ENCODE peak calls at places on chromosomes 2 and 18, in eight cellular contexts. L, D, Z, M, W, R, T and U are unnamed samples.

GRCh38 chr2:211401328-211401727 is 844.9 kb downstream of the CPS1 start:
- DNase-seq in Z (no peak), M (no peak), R (no peak), T (no peak), D (no peak), W (no peak), L (no peak), U (no peak)

GRCh38 chr2:2686228-2686627 is 355.2 kb upstream of the MYT1L start:
- DNase-seq in L (no peak), T (no peak), R (no peak), W (no peak), Z (no peak), D (no peak), M (no peak), U (no peak)

GRCh38 chr2:69177063-69177771 is 164.2 kb downstream of the ANTXR1 start:
- DNase-seq in L (peak), T (no peak), Z (peak), D (no peak), R (no peak), M (no peak), W (no peak), U (no peak)

GRCh38 chr2:151805961-151806360 is 22.3 kb downstream of the ARL5A start:
- DNase-seq in D (no peak), W (no peak), T (no peak), M (no peak), L (no peak), Z (no peak), R (no peak), U (no peak)

GRCh38 chr2:172639823-172640222 is 83.9 kb downstream of the PDK1 start:
- DNase-seq in L (peak), Z (peak), M (no peak), D (peak), T (no peak), R (no peak), W (no peak), U (peak)

GRCh38 chr2:21005700-21006422 is 38.0 kb downstream of the APOB start:
- DNase-seq in R (no peak), M (no peak), W (no peak), T (no peak), Z (no peak), D (no peak), L (no peak), U (no peak)

GRCh38 chr18:69635482-69635881 is 234.8 kb downstream of the DOK6 start:
- DNase-seq in L (no peak), M (no peak), D (no peak), R (no peak), Z (no peak), W (no peak), T (no peak), U (no peak)

GRCh38 chr2:12701786-12702660 is 14.7 kb upstream of the TRIB2 start:
- DNase-seq in Z (peak), D (no peak), L (no peak), R (no peak), M (no peak), T (no peak), W (no peak), U (no peak)

GRCh38 chr2:156125018-156125417 is 207.5 kb downstream of the NR4A2 start:
- DNase-seq in T (no peak), M (no peak), L (no peak), W (no peak), Z (no peak), D (no peak), R (no peak), U (no peak)

GRCh38 chr2:226199555-226199954 is 600.1 kb downstream of the IRS1 start:
- DNase-seq in Z (no peak), M (no peak), T (no peak), R (no peak), W (no peak), L (no peak), D (no peak), U (no peak)

GRCh38 chr2:111209045-111209514 is 88.4 kb downstream of the BCL2L11 start:
- DNase-seq in M (no peak), T (no peak), Z (no peak), W (no peak), R (no peak), L (peak), D (no peak), U (no peak)

GRCh38 chr2:138071720-138072719 is 107.7 kb downstream of the HNMT start:
- DNase-seq in R (no peak), W (no peak), T (no peak), M (no peak), D (peak), Z (no peak), L (no peak), U (peak)

GRCh38 chr2:14417586-14417985 is 214.9 kb upstream of the LRATD1 start:
- DNase-seq in M (no peak), Z (no peak), L (no peak), D (no peak), R (no peak), T (no peak), W (no peak), U (no peak)

GRCh38 chr2:174063492-174064092 is 98.4 kb upstream of the SP3 start:
- DNase-seq in M (no peak), T (no peak), D (no peak), W (no peak), Z (no peak), L (no peak), R (no peak), U (no peak)

GRCh38 chr2:45184606-45185005 is 175.4 kb upstream of the SIX2 start:
- DNase-seq in M (no peak), W (no peak), L (no peak), T (no peak), R (no peak), Z (peak), D (no peak), U (no peak)

GRCh38 chr2:23557455-23557854 is 172.5 kb downstream of the KLHL29 start:
- DNase-seq in T (no peak), M (no peak), Z (no peak), W (no peak), R (no peak), D (no peak), L (no peak), U (no peak)

GRCh38 chr2:38381381-38382143 is 4.5 kb upstream of the ATL2 start:
- DNase-seq in L (no peak), R (no peak), D (no peak), T (no peak), M (no peak), W (no peak), Z (no peak), U (no peak)

GRCh38 chr2:42999391-42999811 is 207.0 kb upstream of the HAAO start:
- DNase-seq in R (no peak), Z (no peak), W (no peak), T (no peak), D (peak), L (no peak), M (no peak), U (no peak)

GRCh38 chr18:2653467-2653866 is 2.1 kb upstream of the SMCHD1 start:
- DNase-seq in M (no peak), R (no peak), L (no peak), W (no peak), T (no peak), Z (no peak), D (no peak), U (no peak)

GRCh38 chr2:23596316-23596885 is 211.4 kb downstream of the KLHL29 start:
- DNase-seq in T (no peak), D (peak), M (no peak), L (no peak), Z (peak), W (no peak), R (no peak), U (peak)

GRCh38 chr2:126828471-126828870 is 70.2 kb upstream of the TEX51 start:
- DNase-seq in M (no peak), W (no peak), R (no peak), L (no peak), D (no peak), T (no peak), Z (no peak), U (no peak)

GRCh38 chr2:1681323-1682310 is 62.7 kb downstream of the PXDN start:
- DNase-seq in R (no peak), T (no peak), D (no peak), L (no peak), W (no peak), M (no peak), Z (no peak), U (no peak)

GRCh38 chr2:61549546-61549945 is 11.4 kb upstream of the XPO1 start:
- DNase-seq in M (no peak), Z (no peak), L (no peak), D (no peak), T (no peak), R (no peak), W (no peak), U (no peak)

GRCh38 chr18:49768051-49768391 is 45.3 kb downstream of the ACAA2 start:
- DNase-seq in D (peak), W (peak), Z (peak), L (peak), T (no peak), M (no peak), R (no peak), U (no peak)

GRCh38 chr2:207403950-207404349 is 125.8 kb upstream of the CREB1 start:
- DNase-seq in D (peak), L (no peak), Z (no peak), T (no peak), W (no peak), R (no peak), M (no peak), U (peak)

GRCh38 chr2:133712369-133712768 is 144.1 kb upstream of the NCKAP5 start:
- DNase-seq in M (no peak), L (no peak), R (no peak), W (no peak), Z (no peak), T (no peak), D (no peak), U (no peak)

GRCh38 chr2:37472959-37473358 is 128.5 kb downstream of the QPCT start:
- DNase-seq in R (no peak), L (no peak), T (no peak), M (no peak), W (peak), D (peak), Z (peak), U (peak)

GRCh38 chr2:16546128-16546754 is 119.4 kb downstream of the CYRIA start:
- DNase-seq in W (peak), R (no peak), M (peak), L (no peak), Z (no peak), D (no peak), T (no peak), U (no peak)

GRCh38 chr2:237872178-237872887 is 12.9 kb downstream of the RAMP1 start:
- DNase-seq in R (no peak), Z (no peak), D (no peak), L (no peak), W (no peak), M (no peak), T (no peak), U (no peak)

GRCh38 chr2:237563816-237564215 is 2.6 kb upstream of the PRLH start:
- DNase-seq in T (no peak), R (no peak), M (no peak), D (no peak), L (no peak), W (peak), Z (peak), U (no peak)

GRCh38 chr2:106789185-106789584 is 96.8 kb downstream of the ST6GAL2 start:
- DNase-seq in Z (no peak), D (no peak), W (no peak), T (no peak), R (no peak), L (no peak), M (no peak), U (no peak)

GRCh38 chr2:168935810-168936581 is 34.9 kb downstream of the G6PC2 start:
- DNase-seq in T (no peak), Z (peak), L (peak), W (no peak), R (no peak), M (no peak), D (no peak), U (no peak)

GRCh38 chr2:230797515-230798495 is 66.9 kb upstream of the ITM2C start:
- DNase-seq in M (no peak), W (no peak), T (no peak), D (no peak), Z (no peak), L (no peak), R (no peak), U (no peak)

GRCh38 chr2:178419123-178419522 is 31.9 kb downstream of the PRKRA start:
- DNase-seq in M (no peak), D (peak), R (no peak), W (no peak), L (no peak), T (no peak), Z (no peak), U (peak)

GRCh38 chr2:193584001-193584400 is 1389.3 kb upstream of the TMEFF2 start:
- DNase-seq in R (no peak), D (no peak), M (no peak), W (peak), L (no peak), T (no peak), Z (no peak), U (no peak)

GRCh38 chr2:110979834-110980612 is 140.7 kb upstream of the BCL2L11 start:
- DNase-seq in T (no peak), Z (no peak), W (no peak), R (no peak), M (no peak), D (peak), L (no peak), U (no peak)

GRCh38 chr2:11118761-11119160 is 36.5 kb upstream of the SLC66A3 start:
- DNase-seq in D (no peak), M (no peak), R (no peak), T (no peak), L (no peak), W (no peak), Z (peak), U (no peak)

GRCh38 chr2:1564506-1564905 is 151.2 kb downstream of the TPO start:
- DNase-seq in L (no peak), M (no peak), R (no peak), T (peak), W (no peak), D (no peak), Z (no peak), U (no peak)

GRCh38 chr2:15923597-15923996 is 16.8 kb upstream of the MYCN start:
- DNase-seq in R (no peak), M (no peak), D (no peak), T (no peak), W (no peak), L (no peak), Z (no peak), U (no peak)

GRCh38 chr2:239425496-239426098 is 24.8 kb upstream of the HDAC4 start:
- DNase-seq in R (no peak), W (no peak), Z (no peak), L (no peak), D (no peak), M (no peak), T (no peak), U (no peak)